ENCODE peak calls at places on chromosomes 5 and 9, in seven cellular contexts. C, D, Z, Q, W, N and M are unnamed samples.
A peak's percentile ranks its signal among the peaks of the same experiment; 100 is the strongest.

GRCh38 chr9:116550728-116551436 is 136.2 kb upstream of the TRIM32 start:
- DNase-seq in C (no peak), D (peak; percentile 34), Z (no peak), Q (no peak), W (peak; percentile 25), N (no peak), M (no peak)

GRCh38 chr9:93295031-93295430 is 111.1 kb downstream of the WNK2 start:
- DNase-seq in C (no peak), D (peak; percentile 42), Z (no peak), Q (no peak), W (no peak), N (no peak), M (no peak)

GRCh38 chr5:87245451-87245850 is 22.2 kb upstream of the RASA1 start:
- DNase-seq in C (no peak), D (no peak), Z (no peak), Q (no peak), W (no peak), N (no peak), M (no peak)

GRCh38 chr9:129177443-129177790 is 644 bp downstream of the IER5L start:
- DNase-seq in C (no peak), D (no peak), Z (no peak), Q (no peak), W (no peak), N (no peak), M (peak; percentile 56)

GRCh38 chr9:61665330-61665751 is 475.5 kb downstream of the SPATA31A7 start:
- DNase-seq in C (no peak), D (no peak), Z (no peak), Q (no peak), W (no peak), N (no peak), M (no peak)

GRCh38 chr9:35518212-35518917 is 28.5 kb downstream of the RUSC2 start:
- DNase-seq in C (peak; percentile 93), D (no peak), Z (no peak), Q (no peak), W (peak; percentile 98), N (no peak), M (no peak)

GRCh38 chr9:87792831-87793288 is 66.9 kb downstream of the CTSL start:
- DNase-seq in C (peak; percentile 64), D (no peak), Z (peak; percentile 100), Q (no peak), W (peak; percentile 95), N (peak; percentile 72), M (peak; percentile 97)

GRCh38 chr9:107633375-107633774 is 143.8 kb upstream of the KLF4 start:
- DNase-seq in C (no peak), D (no peak), Z (no peak), Q (no peak), W (no peak), N (no peak), M (no peak)

GRCh38 chr5:139733698-139734491 is 61.7 kb upstream of the PSD2 start:
- DNase-seq in C (no peak), D (no peak), Z (no peak), Q (no peak), W (no peak), N (no peak), M (no peak)

GRCh38 chr9:34253460-34253837 is 74.6 kb downstream of the UBAP1 start:
- DNase-seq in C (no peak), D (peak; percentile 35), Z (no peak), Q (no peak), W (peak; percentile 18), N (no peak), M (no peak)

GRCh38 chr9:126487856-126488255 is 125.9 kb upstream of the LMX1B start:
- DNase-seq in C (no peak), D (no peak), Z (no peak), Q (no peak), W (no peak), N (no peak), M (no peak)

GRCh38 chr9:114385412-114386181 is 2.2 kb downstream of the AKNA start:
- DNase-seq in C (peak; percentile 89), D (peak; percentile 63), Z (peak; percentile 98), Q (no peak), W (peak; percentile 98), N (peak; percentile 94), M (peak; percentile 89)

GRCh38 chr9:82565188-82565966 is 497.6 kb downstream of the RASEF start:
- DNase-seq in C (no peak), D (no peak), Z (no peak), Q (no peak), W (no peak), N (no peak), M (no peak)

GRCh38 chr5:167863883-167864282 is 427.6 kb upstream of the WWC1 start:
- DNase-seq in C (no peak), D (no peak), Z (no peak), Q (no peak), W (no peak), N (no peak), M (no peak)